ENCODE peak calls at places on chromosomes 12 and 14, in four cellular contexts. Z is CD4-positive, alpha-beta memory T cell; K is fibroblast of the aortic adventitia; I is stimulated activated CD8-positive, alpha-beta memory T cell treated with anti-CD3 and anti-CD28 coated beads, Interleukin-2, amount 100 ng/mL, for 1 hour. C is an unnamed sample.

GRCh38 chr14:94089479-94089878 is 8.4 kb downstream of the IFI27L1 start:
- DNase-seq in Z (no peak), I (no peak), K (no peak), C (no peak)

GRCh38 chr14:33052899-33053400 is 114.3 kb downstream of the NPAS3 start:
- DNase-seq in K (no peak), I (no peak), Z (no peak), C (no peak)

GRCh38 chr14:103663506-103663905 is 34.5 kb downstream of the KLC1 start:
- DNase-seq in Z (no peak), K (no peak), I (no peak), C (no peak)

GRCh38 chr12:124395986-124396385 is 101.1 kb downstream of the RFLNA start:
- DNase-seq in I (no peak), Z (no peak), K (no peak), C (no peak)

GRCh38 chr12:124920353-124920935 is 6.0 kb upstream of the UBC start:
- DNase-seq in I (no peak), Z (no peak), K (no peak), C (no peak)

GRCh38 chr14:101357559-101358319 is 203.6 kb upstream of the DIO3 start:
- DNase-seq in I (no peak), K (no peak), Z (no peak), C (no peak)

GRCh38 chr14:103542545-103543088 is 13.6 kb downstream of the TRMT61A start:
- DNase-seq in I (no peak), Z (no peak), K (no peak), C (no peak)

GRCh38 chr14:68665116-68665515 is 127.8 kb downstream of the ZFP36L1 start:
- DNase-seq in I (no peak), Z (no peak), K (peak; percentile 88), C (no peak)

GRCh38 chr14:68476212-68476964 is 316.5 kb downstream of the ZFP36L1 start:
- DNase-seq in Z (no peak), K (peak; percentile 92), I (no peak), C (peak; percentile 89)

GRCh38 chr12:11513288-11513687 is 117.9 kb upstream of the PRB2 start:
- DNase-seq in K (no peak), I (no peak), Z (no peak), C (no peak)

GRCh38 chr12:6570264-6570887 is 2.3 kb upstream of the NOP2 start:
- DNase-seq in Z (peak; percentile 20), K (peak; percentile 27), I (no peak), C (no peak)

GRCh38 chr14:88546621-88547385 is 8.0 kb downstream of the PTPN21 start:
- DNase-seq in I (no peak), K (no peak), Z (no peak), C (no peak)

GRCh38 chr12:76878045-76878898 is 547 bp downstream of the CSRP2 start:
- DNase-seq in Z (no peak), K (no peak), I (no peak), C (no peak)

GRCh38 chr14:36518586-36519430 is 1.2 kb downstream of the NKX2-1 start:
- DNase-seq in Z (no peak), K (no peak), I (no peak), C (no peak)

GRCh38 chr12:990308-990648 is 745 bp upstream of the ERC1 start:
- DNase-seq in K (peak; percentile 58), I (no peak), Z (peak; percentile 48), C (no peak)

GRCh38 chr14:68361231-68361630 is 431.6 kb downstream of the ZFP36L1 start:
- DNase-seq in Z (no peak), K (peak; percentile 89), I (no peak), C (no peak)

GRCh38 chr14:29339491-29339890 is 572.9 kb downstream of the FOXG1 start:
- DNase-seq in K (peak; percentile 2), Z (no peak), I (no peak), C (peak; percentile 22)

GRCh38 chr14:55075628-55076027 is 24.2 kb downstream of the MAPK1IP1L start:
- DNase-seq in I (no peak), K (peak; percentile 33), Z (no peak), C (no peak)

GRCh38 chr14:89900822-89901221 is 53.7 kb downstream of the EFCAB11 start:
- DNase-seq in I (no peak), K (no peak), Z (no peak), C (no peak)

GRCh38 chr14:22829661-22830328 is at the start of gene MRPL52:
- DNase-seq in Z (peak; percentile 88), K (peak; percentile 84), I (peak; percentile 77), C (no peak)

GRCh38 chr12:23542187-23542586 is 407.3 kb downstream of the SOX5 start:
- DNase-seq in I (no peak), K (no peak), Z (no peak), C (no peak)

GRCh38 chr12:109758406-109759075 is 44.9 kb downstream of the FAM222A start:
- DNase-seq in I (no peak), K (no peak), Z (no peak), C (no peak)

C was measured in non-pigmented ciliary epithelial cell.